ENCODE peak calls at places on chromosomes 12 and 14, in eight cellular contexts. P, V, H, T, L, R, K and C are unnamed samples. For H3K9me3, the result is how much of the 10 kb centered on the place peaks cover.

GRCh38 chr12:63844391-63845341 is at the start of gene SRGAP1:
- DNase-seq in P (peak), V (peak), H (peak), T (peak), L (no peak), R (peak), K (peak), C (no peak)

GRCh38 chr12:110176745-110177144 is 52.6 kb downstream of the IFT81 start:
- DNase-seq in P (no peak), V (peak), H (no peak), T (no peak), L (no peak), R (no peak), K (no peak), C (no peak)

GRCh38 chr14:91282954-91283645 is 38.6 kb upstream of the GPR68 start:
- DNase-seq in P (no peak), V (no peak), H (no peak), T (no peak), L (no peak), R (peak), K (no peak), C (no peak)

GRCh38 chr12:112305951-112306350 is 76.3 kb downstream of the HECTD4 start:
- DNase-seq in P (no peak), V (no peak), H (no peak), T (no peak), L (no peak), R (no peak), K (no peak), C (no peak)

GRCh38 chr12:90630006-90630405 is 325.0 kb downstream of the CCER1 start:
- DNase-seq in P (no peak), V (peak), H (no peak), T (no peak), L (no peak), R (no peak), K (no peak), C (no peak)

GRCh38 chr12:120180975-120181374 is 13.5 kb downstream of the GCN1 start:
- DNase-seq in P (no peak), V (no peak), H (no peak), T (no peak), L (no peak), R (no peak), K (no peak), C (no peak)

GRCh38 chr12:22459872-22460490 is 84.4 kb downstream of the C2CD5 start:
- DNase-seq in P (no peak), V (peak), H (peak), T (no peak), L (no peak), R (no peak), K (no peak), C (no peak)

GRCh38 chr12:45994736-45995135 is 4.4 kb upstream of the SCAF11 start:
- DNase-seq in P (no peak), V (no peak), H (no peak), T (no peak), L (no peak), R (no peak), K (no peak), C (no peak)

GRCh38 chr14:36751116-36751515 is 89.5 kb downstream of the PAX9 start:
- DNase-seq in P (no peak), V (no peak), H (no peak), T (no peak), L (no peak), R (no peak), K (no peak), C (no peak)

GRCh38 chr14:53953828-53954550 is 2.6 kb downstream of the BMP4 start:
- DNase-seq in P (peak), V (peak), H (peak), T (peak), L (no peak), R (peak), K (no peak), C (no peak)

GRCh38 chr14:24298892-24299254 is 707 bp downstream of the DHRS1 start:
- DNase-seq in P (no peak), V (peak), H (no peak), T (no peak), L (no peak), R (no peak), K (no peak), C (no peak)

GRCh38 chr14:71725802-71726638 is 206.2 kb upstream of the RGS6 start:
- DNase-seq in P (no peak), V (peak), H (no peak), T (no peak), L (no peak), R (no peak), K (no peak), C (no peak)

GRCh38 chr14:71594828-71595227 is 337.4 kb upstream of the RGS6 start:
- DNase-seq in P (no peak), V (peak), H (no peak), T (no peak), L (no peak), R (no peak), K (no peak), C (no peak)

GRCh38 chr14:87979689-87980088 is 13.3 kb downstream of the GALC start:
- DNase-seq in P (no peak), V (no peak), H (no peak), T (no peak), L (no peak), R (no peak), K (no peak), C (no peak)

GRCh38 chr12:57859121-57859520 is 12.6 kb upstream of the CTDSP2 start:
- DNase-seq in P (no peak), V (no peak), H (no peak), T (no peak), L (no peak), R (no peak), K (no peak), C (no peak)

GRCh38 chr12:12723147-12723680 is 6.0 kb downstream of the CDKN1B start:
- DNase-seq in P (no peak), V (peak), H (no peak), T (no peak), L (no peak), R (no peak), K (no peak), C (no peak)

GRCh38 chr14:91953170-91953985 is 5.9 kb upstream of the FBLN5 start:
- DNase-seq in P (no peak), V (peak), H (no peak), T (no peak), L (no peak), R (no peak), K (no peak), C (no peak)

GRCh38 chr12:70661762-70662161 is 24.5 kb upstream of the PTPRB start:
- DNase-seq in P (no peak), V (peak), H (no peak), T (no peak), L (no peak), R (no peak), K (no peak), C (no peak)

GRCh38 chr14:30034049-30034635 is 106.5 kb upstream of the PRKD1 start:
- DNase-seq in P (no peak), V (peak), H (no peak), T (no peak), L (no peak), R (no peak), K (no peak), C (no peak)

DNA sequence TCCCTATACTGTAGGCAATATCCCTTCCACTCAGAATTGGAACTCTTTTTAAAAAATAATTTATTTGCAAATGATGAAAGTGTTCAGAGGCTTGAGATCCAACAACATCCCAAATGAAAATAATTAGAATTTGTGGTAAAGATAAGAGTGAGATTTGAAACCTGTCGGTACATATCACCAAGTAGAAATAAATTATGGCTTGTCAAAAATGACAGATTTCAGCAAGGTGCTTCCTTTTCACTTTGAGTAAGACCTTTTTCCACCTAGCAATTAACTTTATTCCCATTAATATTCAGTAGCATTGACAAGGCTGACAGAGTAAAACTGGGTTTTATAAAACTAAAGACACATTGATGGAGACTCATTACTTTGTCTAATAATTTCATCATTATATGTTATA is 107.7 kb upstream of the PRKD1 start:
- DNase-seq in P (no peak), V (no peak), H (no peak), T (no peak), L (no peak), R (no peak), K (no peak), C (no peak)
- H3K9me3 ChIP-seq in P (under half), V (under half), H (under half), T (under half), L (under half), R (under half), K (under half), C (under half)

GRCh38 chr12:31962076-31962475 is 2.9 kb downstream of the RESF1 start:
- DNase-seq in P (no peak), V (no peak), H (no peak), T (no peak), L (no peak), R (no peak), K (no peak), C (no peak)

GRCh38 chr12:31959701-31960391 is 631 bp downstream of the RESF1 start:
- DNase-seq in P (no peak), V (peak), H (peak), T (peak), L (peak), R (peak), K (peak), C (no peak)

GRCh38 chr12:31961137-31961536 is 1.9 kb downstream of the RESF1 start:
- DNase-seq in P (no peak), V (no peak), H (no peak), T (no peak), L (no peak), R (no peak), K (no peak), C (no peak)

GRCh38 chr12:31959051-31959700 is at the start of gene RESF1:
- DNase-seq in P (peak), V (peak), H (peak), T (peak), L (peak), R (peak), K (peak), C (peak)

GRCh38 chr12:31958601-31959000 is 614 bp upstream of the RESF1 start:
- DNase-seq in P (no peak), V (no peak), H (no peak), T (no peak), L (no peak), R (no peak), K (no peak), C (no peak)
- H3K27ac ChIP-seq in P (peak), V (no peak), H (peak), T (peak), L (peak), R (peak), K (peak), C (no peak)

GRCh38 chr12:117792471-117792870 is 176.3 kb downstream of the KSR2 start:
- DNase-seq in P (no peak), V (no peak), H (no peak), T (no peak), L (no peak), R (no peak), K (no peak), C (no peak)

GRCh38 chr12:117803013-117803412 is 165.8 kb downstream of the KSR2 start:
- DNase-seq in P (no peak), V (no peak), H (no peak), T (no peak), L (no peak), R (no peak), K (no peak), C (no peak)

GRCh38 chr12:117792877-117793424 is 175.8 kb downstream of the KSR2 start:
- DNase-seq in P (no peak), V (no peak), H (no peak), T (no peak), L (no peak), R (no peak), K (no peak), C (no peak)

DNA sequence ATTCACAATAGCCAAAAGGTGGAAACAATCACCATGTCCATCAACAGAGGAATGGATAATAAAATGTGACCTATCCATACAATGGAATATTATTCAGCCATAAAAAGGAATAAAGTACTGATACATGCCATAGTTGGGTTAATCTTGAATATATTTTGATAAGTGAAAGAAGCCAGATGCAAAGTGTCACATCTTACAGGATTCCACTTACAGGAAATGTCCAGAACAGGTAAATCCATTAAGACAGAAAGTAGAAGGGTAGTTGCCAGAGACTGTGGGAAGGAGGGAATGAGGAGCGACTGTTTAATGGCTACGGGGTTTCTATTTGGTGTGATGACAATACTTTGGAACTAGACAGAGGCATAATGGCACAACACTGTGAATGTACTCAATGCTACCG is 171.6 kb downstream of the KSR2 start:
- DNase-seq in P (no peak), V (no peak), H (no peak), T (no peak), L (no peak), R (no peak), K (no peak), C (no peak)
- H3K9me3 ChIP-seq in P (under half), V (under half), H (under half), T (under half), L (under half), R (under half), K (under half), C (under half)

DNA sequence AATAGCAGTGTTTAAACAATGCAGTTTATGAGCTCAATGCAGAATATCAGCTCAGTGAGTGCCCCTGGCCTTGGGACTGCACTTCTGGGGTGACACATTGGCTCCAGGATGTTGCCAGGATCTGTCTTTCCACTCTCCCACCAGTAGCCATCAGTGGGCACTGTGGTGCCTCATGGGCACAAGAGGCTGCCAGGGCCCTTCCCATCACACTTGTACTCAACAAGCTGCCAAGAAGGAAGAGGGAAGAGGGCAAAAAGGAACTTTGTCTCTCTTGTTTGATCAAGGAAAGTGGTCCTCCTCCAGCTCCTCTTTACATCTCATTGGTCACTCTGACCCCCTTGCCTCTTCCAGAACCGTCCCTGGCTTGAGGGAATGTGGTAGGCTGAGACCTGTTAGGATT is 115.9 kb downstream of the AACS start:
- DNase-seq in P (no peak), V (no peak), H (no peak), T (no peak), L (no peak), R (no peak), K (no peak), C (no peak)
- H3K27ac ChIP-seq in P (no peak), V (no peak), H (no peak), T (no peak), L (no peak), R (no peak), K (no peak), C (no peak)

GRCh38 chr12:62805517-62805916 is 129.4 kb downstream of the PPM1H start:
- DNase-seq in P (no peak), V (no peak), H (no peak), T (no peak), L (no peak), R (no peak), K (no peak), C (no peak)
- H3K9me3 ChIP-seq in P (under half), V (under half), H (under half), T (under half), L (under half), R (under half), K (under half), C (under half)

DNA sequence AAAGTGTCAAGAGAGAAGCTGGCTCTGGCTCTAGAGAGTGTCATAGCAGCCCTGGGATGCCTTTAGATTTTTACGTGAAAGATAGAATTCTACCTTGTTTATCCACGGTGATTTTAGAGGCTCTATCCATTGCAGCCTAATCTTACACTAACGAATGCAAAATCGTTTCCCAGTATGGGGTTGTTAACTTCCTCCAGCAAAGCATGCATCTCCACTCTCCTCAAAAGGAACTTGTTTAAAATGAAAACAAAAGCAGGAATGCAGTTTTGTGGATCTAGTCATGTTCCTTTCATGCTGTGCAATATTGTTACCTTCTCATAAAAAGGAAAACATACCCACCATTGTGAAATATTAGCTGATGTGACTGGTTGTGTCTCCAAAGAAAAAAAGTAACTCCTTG is 88.4 kb downstream of the ANO2 start:
- DNase-seq in P (no peak), V (no peak), H (no peak), T (no peak), L (no peak), R (no peak), K (no peak), C (no peak)
- H3K27ac ChIP-seq in P (no peak), V (no peak), H (no peak), T (no peak), L (no peak), R (no peak), K (no peak), C (no peak)